ENCODE peak calls at places on chromosomes 11 and 22, in eight cellular contexts. B, J, E, Q, L, Z, N and Y are unnamed samples. For H3K4me1, the result is how much of the 10 kb centered on the place peaks cover.

GRCh38 chr11:102260241-102260640 is 57.0 kb upstream of the BIRC3 start:
- DNase-seq in Q (no peak), Z (no peak), E (no peak), N (no peak), B (no peak), J (no peak), L (no peak), Y (no peak)

GRCh38 chr11:13984616-13985474 is 22.3 kb downstream of the SPON1 start:
- DNase-seq in J (no peak), L (no peak), Q (no peak), E (no peak), B (no peak), Z (peak), N (no peak), Y (no peak)

GRCh38 chr11:97201743-97202612 is 812.2 kb downstream of the JRKL start:
- DNase-seq in Q (no peak), Z (no peak), N (no peak), L (no peak), J (no peak), B (no peak), E (no peak), Y (no peak)

GRCh38 chr11:116787436-116787785 is 412 bp downstream of the ZPR1 start:
- DNase-seq in N (no peak), Q (no peak), L (peak), Z (peak), B (peak), E (no peak), J (no peak), Y (no peak)

GRCh38 chr11:26231252-26231661 is 100.7 kb upstream of the ANO3 start:
- DNase-seq in B (no peak), E (no peak), N (no peak), L (no peak), J (no peak), Z (peak), Q (no peak), Y (no peak)

GRCh38 chr22:38950527-38951111 is 6.8 kb upstream of the APOBEC3A start:
- DNase-seq in B (no peak), N (peak), Z (no peak), E (no peak), L (no peak), Q (no peak), J (no peak), Y (no peak)

GRCh38 chr11:94183886-94184264 is 55.2 kb downstream of the PANX1 start:
- DNase-seq in Q (peak), E (peak), L (peak), B (peak), N (peak), Z (peak), J (peak), Y (peak)

GRCh38 chr22:35614404-35614803 is 2.7 kb downstream of the MB start:
- DNase-seq in L (no peak), B (no peak), Q (no peak), N (no peak), Z (no peak), E (no peak), J (no peak), Y (no peak)

GRCh38 chr11:134499990-134500389 is 87.9 kb upstream of the B3GAT1 start:
- DNase-seq in N (peak), Z (no peak), B (no peak), J (no peak), E (no peak), Q (no peak), L (no peak), Y (no peak)

GRCh38 chr11:59174664-59175033 is 2.7 kb downstream of the DTX4 start:
- DNase-seq in B (no peak), Q (peak), L (no peak), Z (peak), E (no peak), J (no peak), N (no peak), Y (no peak)

GRCh38 chr22:19019679-19020032 is 83.6 kb upstream of the PRODH start:
- DNase-seq in L (no peak), Z (no peak), E (no peak), N (no peak), J (no peak), B (no peak), Q (no peak), Y (no peak)

GRCh38 chr11:93655047-93655446 is 6.4 kb upstream of the CEP295 start:
- DNase-seq in Q (no peak), N (no peak), Z (no peak), L (no peak), J (no peak), E (no peak), B (no peak), Y (no peak)

GRCh38 chr11:114088216-114088615 is 28.7 kb downstream of the ZBTB16 start:
- DNase-seq in B (no peak), Z (no peak), J (no peak), L (no peak), N (peak), E (no peak), Q (no peak), Y (no peak)

GRCh38 chr11:132278801-132279574 is 908.6 kb downstream of the NTM start:
- DNase-seq in E (no peak), J (no peak), Z (peak), N (no peak), Q (no peak), B (no peak), L (no peak), Y (no peak)

GRCh38 chr11:76266269-76266668 is 60.0 kb upstream of the WNT11 start:
- DNase-seq in N (peak), J (peak), Q (no peak), L (no peak), B (no peak), E (peak), Z (peak), Y (no peak)

GRCh38 chr22:41936894-41937169 is 10.1 kb downstream of the CENPM start:
- DNase-seq in Z (no peak), N (no peak), B (no peak), L (no peak), Q (no peak), E (no peak), J (no peak), Y (no peak)

GRCh38 chr22:27269751-27270586 is 531.6 kb downstream of the MN1 start:
- DNase-seq in Q (no peak), E (no peak), Z (no peak), L (no peak), B (no peak), N (no peak), J (no peak), Y (no peak)

GRCh38 chr11:125941606-125942275 is 4.1 kb upstream of the VSIG10L2 start:
- DNase-seq in Z (peak), J (peak), L (peak), B (peak), N (peak), E (peak), Q (peak), Y (peak)

GRCh38 chr11:100190395-100190794 is 496.7 kb upstream of the ARHGAP42 start:
- DNase-seq in J (no peak), N (no peak), L (no peak), B (no peak), E (no peak), Q (no peak), Z (no peak), Y (no peak)

GRCh38 chr11:64104632-64105031 is 61.3 kb downstream of the MACROD1 start:
- DNase-seq in L (no peak), E (no peak), Q (no peak), Z (no peak), N (no peak), B (no peak), J (no peak), Y (no peak)

GRCh38 chr22:23397008-23397617 is 183.0 kb downstream of the IGLL1 start:
- DNase-seq in J (no peak), N (peak), Q (no peak), Z (no peak), E (no peak), L (no peak), B (no peak), Y (no peak)

GRCh38 chr22:23997092-23997491 is 8.2 kb downstream of the GSTT4 start:
- DNase-seq in J (no peak), L (no peak), Q (no peak), E (no peak), Z (no peak), B (no peak), N (no peak), Y (no peak)

GRCh38 chr11:96311120-96311568 is 31.9 kb downstream of the MAML2 start:
- DNase-seq in Q (no peak), Z (peak), N (no peak), E (no peak), J (no peak), B (no peak), L (no peak), Y (no peak)

GRCh38 chr11:127105578-127105977 is 105.0 kb upstream of the KIRREL3 start:
- DNase-seq in N (no peak), Z (no peak), J (no peak), E (no peak), Q (no peak), L (no peak), B (no peak), Y (no peak)

GRCh38 chr22:26673485-26673884 is 16.1 kb downstream of the MIAT start:
- DNase-seq in Z (no peak), E (no peak), J (no peak), B (no peak), L (no peak), N (no peak), Q (peak), Y (no peak)

GRCh38 chr11:34855021-34855753 is 61.0 kb downstream of the APIP start:
- DNase-seq in J (no peak), B (no peak), E (no peak), N (no peak), Q (peak), Z (no peak), L (no peak), Y (no peak)

GRCh38 chr11:2522636-2523255 is 77.9 kb downstream of the KCNQ1 start:
- DNase-seq in E (peak), J (no peak), L (peak), N (peak), Z (no peak), Q (peak), B (peak), Y (peak)

GRCh38 chr11:45410391-45411215 is 124.5 kb upstream of the SYT13 start:
- DNase-seq in B (no peak), J (no peak), N (no peak), L (no peak), E (no peak), Q (no peak), Z (no peak), Y (no peak)

GRCh38 chr11:125348704-125349635 is 147.1 kb downstream of the FEZ1 start:
- DNase-seq in E (peak), J (peak), L (peak), N (peak), Q (peak), Z (peak), B (peak), Y (peak)

GRCh38 chr11:4665424-4665823 is 21.6 kb downstream of the OR51E1 start:
- DNase-seq in Q (no peak), N (no peak), L (no peak), Z (peak), B (no peak), E (no peak), J (no peak), Y (no peak)

GRCh38 chr11:15194671-15195415 is 80.1 kb downstream of the INSC start:
- DNase-seq in E (no peak), Z (peak), J (no peak), Q (no peak), N (no peak), L (no peak), B (no peak), Y (no peak)

GRCh38 chr22:45777046-45777851 is 105.6 kb downstream of the ATXN10 start:
- DNase-seq in E (no peak), Q (no peak), N (no peak), J (peak), B (no peak), L (no peak), Z (peak), Y (no peak)

GRCh38 chr11:30424336-30424735 is 101.4 kb downstream of the ARL14EP start:
- DNase-seq in Q (no peak), E (no peak), Z (no peak), L (peak), J (no peak), N (no peak), B (no peak), Y (no peak)

GRCh38 chr11:64100782-64101358 is 65.0 kb downstream of the MACROD1 start:
- DNase-seq in E (no peak), L (no peak), J (no peak), Q (no peak), B (no peak), Z (no peak), N (no peak), Y (no peak)

GRCh38 chr22:44834065-44834464 is 81.7 kb downstream of the ARHGAP8 start:
- DNase-seq in E (no peak), B (no peak), N (no peak), Z (no peak), L (no peak), Q (no peak), J (no peak), Y (no peak)

GRCh38 chr11:110184466-110184865 is 91.3 kb downstream of the ZC3H12C start:
- DNase-seq in L (no peak), B (no peak), N (no peak), E (no peak), Q (no peak), J (no peak), Z (no peak), Y (no peak)
- H3K4me1 ChIP-seq in L (under half), B (under half), N (under half), E (under half), Q (under half), J (under half), Z (under half), Y (under half)

GRCh38 chr11:6604081-6604626 is 580 bp downstream of the ILK start:
- DNase-seq in Q (peak), E (peak), N (peak), B (peak), Z (peak), L (peak), J (peak), Y (peak)
- TF ChIP-seq CTCF in Q (no peak), E (no peak), N (no peak), B (no peak), Z (peak), L (peak), J (no peak), Y (no peak)

DNA sequence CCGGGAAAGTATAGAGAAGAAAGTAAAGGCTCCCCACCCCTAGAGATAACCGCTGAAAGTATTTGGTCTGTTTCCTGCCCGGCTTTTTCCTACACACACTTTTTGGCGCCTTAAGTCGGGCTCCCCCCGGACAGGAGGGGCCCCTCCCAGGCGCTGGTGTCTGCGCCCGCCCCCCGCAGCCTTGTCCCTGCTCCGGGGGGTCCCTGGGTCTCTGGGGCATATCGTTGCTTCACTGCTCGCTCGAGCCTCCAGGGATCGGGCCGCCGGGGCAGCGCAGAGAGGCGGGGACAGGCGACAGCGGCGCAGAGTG is 928 bp upstream of the CRACR2B start:
- DNase-seq in Q (no peak), N (no peak), B (no peak), L (no peak), J (no peak), Z (no peak), E (no peak), Y (no peak)
- TF ChIP-seq POLR2A in Q (no peak), N (no peak), B (no peak), L (no peak), J (no peak), Z (no peak), E (no peak), Y (no peak)

GRCh38 chr11:27720277-27720830 is 20.1 kb upstream of the BDNF start:
- DNase-seq in N (no peak), Z (peak), Q (peak), B (peak), L (no peak), E (peak), J (peak), Y (no peak)
- H3K4me1 ChIP-seq in N (under half), Z (under half), Q (under half), B (under half), L (under half), E (under half), J (under half), Y (under half)

GRCh38 chr11:32615422-32615821 is 31.8 kb downstream of the EIF3M start:
- DNase-seq in Q (no peak), Z (no peak), B (no peak), N (no peak), E (no peak), L (no peak), J (no peak), Y (no peak)
- TF ChIP-seq CTCF in Q (no peak), Z (peak), B (no peak), N (no peak), E (no peak), L (no peak), J (peak), Y (no peak)

DNA sequence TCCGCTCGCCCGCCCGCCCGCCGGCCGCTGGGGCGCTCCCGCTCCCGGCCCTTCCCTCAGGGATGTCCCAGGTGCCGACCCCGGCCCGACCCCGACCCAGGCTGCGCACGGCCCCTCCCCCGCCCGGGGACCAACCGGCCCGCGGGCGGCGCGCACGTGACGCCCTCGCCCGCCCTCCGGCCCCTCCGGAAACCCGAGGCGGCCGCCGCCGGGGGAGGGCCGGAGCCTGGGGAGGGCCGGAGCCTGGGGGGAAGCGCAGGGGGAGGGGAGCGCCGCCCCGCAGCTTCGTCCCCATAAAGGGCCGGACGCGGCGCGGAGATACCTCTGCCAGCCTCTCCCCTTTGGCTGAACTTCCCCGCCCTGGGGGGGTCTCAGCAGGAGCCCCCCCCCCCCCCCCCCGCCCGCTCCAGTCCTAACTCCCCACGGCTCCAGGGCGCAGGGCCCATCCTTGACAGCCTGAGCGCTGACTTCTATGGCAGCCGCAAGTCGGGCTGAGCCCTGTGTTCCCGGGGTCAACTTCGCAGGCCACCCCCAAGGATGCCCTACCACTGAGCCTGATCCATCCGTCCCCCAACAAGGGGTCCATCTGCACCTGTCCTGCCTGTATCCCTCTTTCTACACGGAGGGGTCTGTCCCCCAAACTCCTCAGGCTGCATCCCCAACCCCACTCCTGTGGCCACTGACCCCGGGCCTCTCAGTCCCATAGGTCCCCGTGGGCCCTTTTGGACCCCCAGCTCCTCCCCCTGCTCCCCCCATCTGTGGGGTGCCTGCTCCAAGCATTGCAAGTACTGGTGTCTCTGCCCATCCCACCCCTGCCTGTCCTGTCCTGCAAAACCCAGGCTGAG is at the start of gene MAPK12:
- DNase-seq in L (no peak), J (no peak), E (no peak), Q (no peak), Z (no peak), N (no peak), B (no peak), Y (no peak)
- TF ChIP-seq POLR2A in L (no peak), J (no peak), E (no peak), Q (no peak), Z (no peak), N (no peak), B (no peak), Y (no peak)

GRCh38 chr22:31631381-31631780 is 30.6 kb downstream of the PISD start:
- DNase-seq in J (no peak), N (no peak), L (no peak), E (no peak), B (no peak), Z (no peak), Q (no peak), Y (no peak)

GRCh38 chr22:31628969-31629723 is 32.9 kb downstream of the PISD start:
- DNase-seq in J (no peak), B (no peak), L (no peak), Q (no peak), E (no peak), N (no peak), Z (no peak), Y (no peak)

GRCh38 chr22:31630331-31631329 is 31.4 kb downstream of the PISD start:
- DNase-seq in B (peak), E (peak), L (peak), N (peak), J (peak), Z (peak), Q (peak), Y (peak)

GRCh38 chr22:31628362-31628761 is 33.7 kb downstream of the PISD start:
- DNase-seq in N (no peak), E (no peak), B (no peak), J (no peak), Z (no peak), L (no peak), Q (no peak), Y (no peak)

GRCh38 chr22:31629741-31630184 is 32.3 kb downstream of the PISD start:
- DNase-seq in J (no peak), N (no peak), E (no peak), L (no peak), B (no peak), Z (no peak), Q (no peak), Y (no peak)
- H3K4me1 ChIP-seq in J (under half), N (under half), E (under half), L (under half), B (half or more), Z (under half), Q (under half), Y (half or more)